ENCODE peak calls at places on chromosomes 12 and 14, in ten cellular contexts. P, J, Z, M, G, T, H, A, X and Q are unnamed samples.
A peak's percentile ranks its signal among the peaks of the same experiment; 100 is the strongest.

GRCh38 chr14:37147310-37147875 is 25.0 kb downstream of the SLC25A21 start:
- DNase-seq in P (no peak), J (no peak), Z (peak; percentile 54), M (no peak), G (no peak), T (no peak), H (no peak), A (peak; percentile 7), X (no peak), Q (no peak)

GRCh38 chr12:24894869-24895268 is 54.0 kb downstream of the BCAT1 start:
- DNase-seq in P (no peak), J (no peak), Z (no peak), M (no peak), G (no peak), T (no peak), H (no peak), A (no peak), X (no peak), Q (no peak)

GRCh38 chr12:10285919-10286318 is 21.8 kb upstream of the KLRD1 start:
- DNase-seq in P (no peak), J (no peak), Z (no peak), M (no peak), G (peak; percentile 8), T (no peak), H (no peak), A (no peak), X (no peak), Q (no peak)

GRCh38 chr12:57722716-57723629 is 15.6 kb downstream of the AGAP2 start:
- DNase-seq in P (no peak), J (no peak), Z (no peak), M (no peak), G (no peak), T (no peak), H (no peak), A (no peak), X (no peak), Q (no peak)

GRCh38 chr14:29061702-29062101 is 295.1 kb downstream of the FOXG1 start:
- DNase-seq in P (no peak), J (no peak), Z (no peak), M (no peak), G (no peak), T (no peak), H (no peak), A (no peak), X (no peak), Q (no peak)

GRCh38 chr12:109387425-109388166 is 39.9 kb downstream of the MYO1H start:
- DNase-seq in P (no peak), J (no peak), Z (peak; percentile 44), M (no peak), G (no peak), T (no peak), H (no peak), A (peak; percentile 14), X (no peak), Q (peak; percentile 53)

GRCh38 chr12:57908511-57908910 is 32.9 kb upstream of the ATP23 start:
- DNase-seq in P (no peak), J (no peak), Z (no peak), M (no peak), G (no peak), T (no peak), H (no peak), A (no peak), X (no peak), Q (no peak)

GRCh38 chr14:68846466-68846865 is 53.6 kb upstream of the ZFP36L1 start:
- DNase-seq in P (no peak), J (no peak), Z (no peak), M (no peak), G (no peak), T (no peak), H (no peak), A (no peak), X (no peak), Q (no peak)

GRCh38 chr14:102903248-102903888 is 19.1 kb upstream of the AMN start:
- DNase-seq in P (no peak), J (no peak), Z (no peak), M (no peak), G (no peak), T (no peak), H (no peak), A (no peak), X (no peak), Q (no peak)